ENCODE peak calls at places on chromosomes 2 and 18, in six cellular contexts. O, F, X, Z, M and V are unnamed samples.

GRCh38 chr2:28250006-28250405 is 142.7 kb upstream of the FOSL2 start:
- DNase-seq in F (no peak), M (no peak), Z (no peak), O (no peak), X (no peak), V (no peak)

GRCh38 chr2:221571391-221572179 is 519 bp downstream of the EPHA4 start:
- DNase-seq in Z (peak; percentile 12), X (peak; percentile 13), M (peak; percentile 59), O (peak; percentile 24), F (peak; percentile 48), V (no peak)

GRCh38 chr2:503288-503999 is 173.8 kb downstream of the TMEM18 start:
- DNase-seq in Z (no peak), F (no peak), M (no peak), O (no peak), X (no peak), V (peak; percentile 49)

GRCh38 chr2:57479994-57480393 is 566.6 kb upstream of the VRK2 start:
- DNase-seq in F (no peak), O (no peak), M (no peak), Z (no peak), X (no peak), V (no peak)

GRCh38 chr2:106864051-106864450 is 21.9 kb downstream of the ST6GAL2 start:
- DNase-seq in O (no peak), F (no peak), M (no peak), X (no peak), Z (no peak), V (peak; percentile 34)

GRCh38 chr18:37778417-37779165 is 213.0 kb upstream of the CELF4 start:
- DNase-seq in M (peak; percentile 53), Z (peak; percentile 62), X (no peak), O (peak; percentile 45), F (no peak), V (no peak)

GRCh38 chr2:224820283-224820991 is 104.3 kb upstream of the CCDC195 start:
- DNase-seq in X (no peak), Z (no peak), O (no peak), F (no peak), M (no peak), V (no peak)

GRCh38 chr2:146572598-146572997 is 1272.2 kb upstream of the ACVR2A start:
- DNase-seq in X (no peak), F (no peak), Z (no peak), M (no peak), O (no peak), V (no peak)

GRCh38 chr2:69594341-69594740 is 49.2 kb downstream of the AAK1 start:
- DNase-seq in M (no peak), F (no peak), O (no peak), X (no peak), Z (no peak), V (no peak)

GRCh38 chr2:109174626-109175349 is 45.8 kb downstream of the SH3RF3 start:
- DNase-seq in Z (no peak), O (no peak), F (no peak), X (no peak), M (no peak), V (no peak)
- H3K4me1 ChIP-seq in Z (peaks cover 13% of the 10 kb centered on the region), O (peaks cover 77% of the 10 kb centered on the region), F (peaks cover 13% of the 10 kb centered on the region), X (no peaks in the 10 kb centered on the region), M (no peaks in the 10 kb centered on the region), V (peaks cover 62% of the 10 kb centered on the region)

DNA sequence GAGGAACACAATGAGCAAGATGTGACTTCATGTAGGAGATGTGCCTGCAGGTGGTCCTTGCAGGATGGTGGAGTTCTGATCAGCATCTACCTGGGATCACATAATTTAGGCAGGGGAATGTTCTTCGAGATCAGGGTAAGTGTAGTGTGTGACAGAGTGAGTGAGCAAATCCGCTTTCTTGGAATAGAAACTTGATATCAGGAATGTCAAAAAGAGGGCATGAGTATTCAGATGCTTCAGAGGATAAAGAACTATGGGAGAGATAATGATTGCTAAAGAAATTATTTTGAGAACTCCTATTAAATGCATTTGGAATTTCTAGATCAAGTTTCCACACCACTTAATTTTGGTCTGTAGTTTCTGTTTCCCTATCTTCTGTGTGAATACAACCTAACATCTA is 463.6 kb upstream of the SLC14A2 start:
- DNase-seq in M (no peak), Z (no peak), X (no peak), F (no peak), O (no peak), V (no peak)
- H3K4me1 ChIP-seq in M (no peaks in the 10 kb centered on the region), Z (no peaks in the 10 kb centered on the region), X (no peaks in the 10 kb centered on the region), F (no peaks in the 10 kb centered on the region), O (peaks cover 8% of the 10 kb centered on the region), V (no peaks in the 10 kb centered on the region)

GRCh38 chr2:201152999-201153398 is 29.9 kb upstream of the CASP10 start:
- DNase-seq in X (no peak), Z (no peak), M (no peak), O (no peak), F (no peak), V (peak; percentile 6)
- H3K4me1 ChIP-seq in X (peaks cover 20% of the 10 kb centered on the region), Z (peaks cover 39% of the 10 kb centered on the region), M (peaks cover 23% of the 10 kb centered on the region), O (peaks cover 81% of the 10 kb centered on the region), F (peaks cover 18% of the 10 kb centered on the region), V (peaks cover 30% of the 10 kb centered on the region)

DNA sequence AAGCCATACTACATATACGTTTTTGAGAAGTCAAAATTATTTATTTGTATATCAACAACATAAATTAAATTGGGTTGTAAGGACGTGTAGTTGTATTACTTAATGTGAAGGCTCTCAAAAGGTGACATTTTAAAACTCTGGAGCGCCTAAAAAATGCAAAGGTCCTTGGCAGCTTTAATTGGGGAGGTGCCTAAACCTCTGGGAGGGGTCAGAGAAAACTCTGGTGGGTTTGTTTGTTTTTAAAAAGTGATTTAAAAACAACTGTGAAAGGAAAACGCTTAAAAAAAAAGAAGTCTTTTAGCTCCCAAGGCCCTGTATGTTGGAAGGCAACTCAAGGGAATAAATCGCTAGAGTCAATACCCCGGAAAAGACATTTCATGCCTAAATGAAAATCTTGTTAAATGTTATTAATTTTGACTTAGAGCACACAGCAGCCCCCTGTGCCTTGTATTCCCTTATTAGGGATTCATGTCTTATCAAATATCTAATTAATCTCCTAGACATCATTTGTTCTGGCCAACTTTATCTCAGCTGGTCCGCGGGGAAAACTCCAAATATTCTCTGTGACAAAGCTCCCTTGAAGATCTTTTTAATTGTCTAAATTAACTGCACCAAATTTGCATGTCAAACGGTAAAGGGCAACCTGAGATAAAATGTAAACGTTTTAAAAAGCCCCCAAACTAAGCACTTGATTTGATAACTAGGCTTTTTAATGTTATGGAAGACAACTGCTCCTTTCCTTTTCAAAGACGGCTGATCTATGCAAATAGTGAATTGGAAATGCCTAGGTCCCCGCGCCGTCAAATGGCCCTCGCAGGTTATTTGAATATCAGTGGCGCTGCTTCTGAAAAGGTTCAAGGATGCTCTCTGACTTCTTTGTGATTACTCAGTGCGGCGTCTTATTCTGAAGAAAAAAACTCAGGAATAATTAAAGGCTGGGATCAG is 4.1 kb downstream of the SP9 start:
- DNase-seq in Z (no peak), O (no peak), X (no peak), F (no peak), M (no peak), V (no peak)
- H3K4me1 ChIP-seq in Z (peaks cover 63% of the 10 kb centered on the region), O (peaks cover 77% of the 10 kb centered on the region), X (peaks cover 39% of the 10 kb centered on the region), F (peaks cover 63% of the 10 kb centered on the region), M (peaks cover 51% of the 10 kb centered on the region), V (peaks cover 65% of the 10 kb centered on the region)

GRCh38 chr2:85157345-85157744 is 24.2 kb downstream of the TCF7L1 start:
- DNase-seq in F (no peak), Z (no peak), O (no peak), M (no peak), X (no peak), V (no peak)
- H3K4me1 ChIP-seq in F (no peaks in the 10 kb centered on the region), Z (peaks cover 12% of the 10 kb centered on the region), O (peaks cover 85% of the 10 kb centered on the region), M (no peaks in the 10 kb centered on the region), X (no peaks in the 10 kb centered on the region), V (peaks cover 64% of the 10 kb centered on the region)

GRCh38 chr2:1618974-1619373 is 125.3 kb downstream of the PXDN start:
- DNase-seq in M (no peak), F (no peak), O (no peak), Z (no peak), X (no peak), V (no peak)
- H3K4me1 ChIP-seq in M (peaks cover 8% of the 10 kb centered on the region), F (no peaks in the 10 kb centered on the region), O (no peaks in the 10 kb centered on the region), Z (peaks cover 4% of the 10 kb centered on the region), X (no peaks in the 10 kb centered on the region), V (no peaks in the 10 kb centered on the region)

DNA sequence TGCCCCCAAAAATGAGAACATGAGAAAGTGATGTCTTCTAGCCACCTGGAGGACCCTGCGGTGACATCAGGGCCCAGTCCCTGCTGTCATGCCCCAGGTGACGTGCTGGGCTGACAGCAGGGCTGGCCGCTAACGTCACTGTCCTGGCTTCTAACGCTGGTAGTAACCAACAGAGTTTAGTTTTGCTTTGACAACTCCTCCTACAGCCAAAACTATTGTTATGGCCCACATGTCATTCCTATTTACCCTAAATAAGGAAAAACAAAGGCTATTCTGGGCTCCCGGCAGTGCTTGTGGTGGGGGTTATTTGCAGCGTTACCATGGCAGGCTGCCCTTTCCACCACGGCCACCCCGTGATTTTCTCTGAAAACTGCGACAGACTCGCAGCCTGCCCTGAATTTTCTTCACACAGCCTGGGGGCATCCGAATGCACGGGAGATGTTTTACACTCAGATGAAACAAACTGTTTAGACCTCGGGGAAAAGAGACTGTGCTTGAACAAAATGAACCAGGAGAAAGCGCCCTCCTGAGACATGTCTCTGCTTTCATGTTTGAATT is 115.2 kb downstream of the FAM210A start:
- DNase-seq in O (peak; percentile 67), M (no peak), F (peak; percentile 43), Z (no peak), X (peak; percentile 31), V (no peak)
- H3K4me1 ChIP-seq in O (peaks cover 66% of the 10 kb centered on the region), M (no peaks in the 10 kb centered on the region), F (peaks cover 57% of the 10 kb centered on the region), Z (peaks cover 18% of the 10 kb centered on the region), X (peaks cover 45% of the 10 kb centered on the region), V (peaks cover 29% of the 10 kb centered on the region)